ENCODE peak calls at places on chromosomes 13 and 19, in five cellular contexts. One of them, this sample, is unnamed. For H3K4me1, the result is how much of the 10 kb centered on the place peaks cover.

GRCh38 chr13:86085890-86086289 is 286.7 kb upstream of the SLITRK6 start:
- DNase-seq in thoracic aorta: no peak
- DNase-seq in CD8-positive, alpha-beta T cell: no peak
- DNase-seq in adrenal gland: no peak
- DNase-seq in sigmoid colon: no peak
- DNase-seq in this sample: no peak

GRCh38 chr19:10286803-10287737 is at the start of gene ICAM4:
- DNase-seq in thoracic aorta: no peak
- DNase-seq in CD8-positive, alpha-beta T cell: no peak
- DNase-seq in adrenal gland: peak
- DNase-seq in sigmoid colon: no peak
- DNase-seq in this sample: peak

GRCh38 chr19:17869114-17869608 is 2.6 kb upstream of the SLC5A5 start:
- DNase-seq in thoracic aorta: no peak
- DNase-seq in CD8-positive, alpha-beta T cell: no peak
- DNase-seq in adrenal gland: no peak
- DNase-seq in sigmoid colon: no peak
- DNase-seq in this sample: no peak

GRCh38 chr19:14476663-14477401 is 1.7 kb upstream of the PTGER1 start:
- DNase-seq in thoracic aorta: no peak
- DNase-seq in CD8-positive, alpha-beta T cell: peak
- DNase-seq in adrenal gland: no peak
- DNase-seq in sigmoid colon: peak
- DNase-seq in this sample: no peak

GRCh38 chr13:59447846-59448620 is 715.7 kb downstream of the DIAPH3 start:
- DNase-seq in thoracic aorta: no peak
- DNase-seq in CD8-positive, alpha-beta T cell: no peak
- DNase-seq in adrenal gland: no peak
- DNase-seq in sigmoid colon: no peak
- DNase-seq in this sample: peak

GRCh38 chr19:42528354-42529247 is at the start of gene CEACAM1:
- DNase-seq in thoracic aorta: no peak
- DNase-seq in CD8-positive, alpha-beta T cell: peak
- DNase-seq in adrenal gland: no peak
- DNase-seq in sigmoid colon: no peak
- DNase-seq in this sample: peak

GRCh38 chr13:19154843-19155242 is 26.8 kb downstream of the TUBA3C start:
- DNase-seq in thoracic aorta: no peak
- DNase-seq in CD8-positive, alpha-beta T cell: no peak
- DNase-seq in adrenal gland: no peak
- DNase-seq in sigmoid colon: no peak
- DNase-seq in this sample: no peak

GRCh38 chr19:8262431-8262830 is 45.7 kb downstream of the CD320 start:
- DNase-seq in thoracic aorta: no peak
- DNase-seq in CD8-positive, alpha-beta T cell: no peak
- DNase-seq in adrenal gland: peak
- DNase-seq in sigmoid colon: peak
- DNase-seq in this sample: peak

GRCh38 chr13:100872761-100873160 is 198.2 kb upstream of the TMTC4 start:
- DNase-seq in thoracic aorta: no peak
- DNase-seq in CD8-positive, alpha-beta T cell: no peak
- DNase-seq in adrenal gland: no peak
- DNase-seq in sigmoid colon: no peak
- DNase-seq in this sample: no peak

DNA sequence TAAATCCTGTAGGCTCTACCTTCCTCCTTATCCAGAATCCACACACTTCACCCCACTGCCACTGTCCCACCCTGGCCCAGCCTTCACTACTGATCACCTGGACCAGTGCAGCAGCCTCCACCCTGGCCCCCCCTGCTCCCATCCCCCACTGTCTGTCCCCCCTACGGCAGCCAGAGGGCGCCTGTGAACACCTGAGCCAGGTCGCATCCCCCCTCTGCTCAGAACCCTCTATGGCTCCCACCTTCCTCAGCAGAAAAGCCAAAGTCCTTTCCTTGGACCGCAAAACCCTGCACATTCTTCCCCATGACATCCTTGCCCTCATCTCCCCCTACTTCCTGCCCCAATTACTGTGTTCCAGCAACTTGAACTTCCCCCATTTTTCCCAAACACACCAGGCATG is 20.6 kb downstream of the ELAVL3 start:
- DNase-seq in thoracic aorta: no peak
- DNase-seq in CD8-positive, alpha-beta T cell: no peak
- DNase-seq in adrenal gland: no peak
- DNase-seq in sigmoid colon: no peak
- DNase-seq in this sample: no peak
- H3K4me1 ChIP-seq in thoracic aorta: under half
- H3K4me1 ChIP-seq in CD8-positive, alpha-beta T cell: under half
- H3K4me1 ChIP-seq in adrenal gland: under half
- H3K4me1 ChIP-seq in sigmoid colon: under half
- H3K4me1 ChIP-seq in this sample: under half

GRCh38 chr13:96053003-96053703 is at the start of gene UGGT2:
- DNase-seq in thoracic aorta: peak
- DNase-seq in CD8-positive, alpha-beta T cell: peak
- DNase-seq in adrenal gland: peak
- DNase-seq in sigmoid colon: peak
- DNase-seq in this sample: peak
- H3K4me3 ChIP-seq in thoracic aorta: peak
- H3K4me3 ChIP-seq in CD8-positive, alpha-beta T cell: no peak
- H3K4me3 ChIP-seq in adrenal gland: peak
- H3K4me3 ChIP-seq in sigmoid colon: peak
- H3K4me3 ChIP-seq in this sample: peak

GRCh38 chr19:40594657-40595077 is 6.5 kb upstream of the LTBP4 start:
- DNase-seq in thoracic aorta: no peak
- DNase-seq in CD8-positive, alpha-beta T cell: no peak
- DNase-seq in adrenal gland: no peak
- DNase-seq in sigmoid colon: no peak
- DNase-seq in this sample: no peak
- TF ChIP-seq CTCF in thoracic aorta: no peak
- TF ChIP-seq CTCF in CD8-positive, alpha-beta T cell: no peak
- TF ChIP-seq CTCF in adrenal gland: no peak
- TF ChIP-seq CTCF in sigmoid colon: no peak
- TF ChIP-seq CTCF in this sample: no peak

GRCh38 chr19:1374250-1374577 is 9.5 kb upstream of the NDUFS7 start:
- DNase-seq in thoracic aorta: no peak
- DNase-seq in CD8-positive, alpha-beta T cell: no peak
- DNase-seq in adrenal gland: no peak
- DNase-seq in sigmoid colon: no peak
- DNase-seq in this sample: no peak
- H3K4me1 ChIP-seq in thoracic aorta: under half
- H3K4me1 ChIP-seq in CD8-positive, alpha-beta T cell: under half
- H3K4me1 ChIP-seq in adrenal gland: under half
- H3K4me1 ChIP-seq in sigmoid colon: under half
- H3K4me1 ChIP-seq in this sample: under half